ENCODE peak calls at places on chromosomes 16 and 17, in six cellular contexts. N, A, F, P, V and Z are unnamed samples.

GRCh38 chr17:69175812-69176517 is 34.3 kb upstream of the ABCA6 start:
- DNase-seq in F (peak; percentile 79), A (no peak), N (peak; percentile 88), P (peak; percentile 95), V (no peak), Z (peak; percentile 93)

GRCh38 chr17:2343421-2343820 is 6.1 kb downstream of the SGSM2 start:
- DNase-seq in P (peak; percentile 72), V (no peak), N (no peak), A (no peak), F (no peak), Z (peak; percentile 20)

GRCh38 chr17:42543190-42544079 is 7.4 kb downstream of the NAGLU start:
- DNase-seq in A (no peak), F (no peak), P (no peak), N (no peak), V (peak; percentile 69), Z (no peak)

GRCh38 chr16:48511071-48511540 is 98.9 kb downstream of the N4BP1 start:
- DNase-seq in N (no peak), V (peak; percentile 49), P (no peak), A (no peak), F (peak; percentile 68), Z (peak; percentile 83)

GRCh38 chr17:21193031-21193430 is 20.9 kb downstream of the TMEM11 start:
- DNase-seq in F (no peak), P (no peak), N (no peak), A (no peak), V (no peak), Z (no peak)

GRCh38 chr17:21039839-21040575 is 2.8 kb downstream of the USP22 start:
- DNase-seq in N (peak; percentile 81), V (no peak), P (peak; percentile 76), A (no peak), F (peak; percentile 56), Z (peak; percentile 69)

GRCh38 chr17:27762527-27763305 is 37.6 kb downstream of the NOS2 start:
- DNase-seq in P (peak; percentile 28), F (peak; percentile 37), V (peak; percentile 25), A (no peak), N (peak; percentile 48), Z (peak; percentile 58)

GRCh38 chr16:21302898-21303528 is 24.9 kb upstream of the CRYM start:
- DNase-seq in A (no peak), P (peak; percentile 69), F (peak; percentile 93), N (peak; percentile 72), V (no peak), Z (peak; percentile 86)

GRCh38 chr17:17004251-17004996 is 32.5 kb upstream of the TNFRSF13B start:
- DNase-seq in V (peak; percentile 63), A (no peak), F (no peak), P (no peak), N (no peak), Z (no peak)

GRCh38 chr17:47413872-47414271 is 90.1 kb downstream of the EFCAB13 start:
- DNase-seq in A (no peak), V (no peak), P (no peak), N (no peak), F (peak; percentile 15), Z (no peak)

GRCh38 chr17:7915611-7916382 is at the start of gene RNF227:
- DNase-seq in F (peak; percentile 96), P (peak; percentile 83), A (peak; percentile 81), N (peak; percentile 94), V (peak; percentile 98), Z (peak; percentile 97)

GRCh38 chr17:28760987-28761562 is 17.3 kb downstream of the TRAF4 start:
- DNase-seq in N (no peak), V (peak; percentile 78), A (no peak), F (peak; percentile 66), P (peak; percentile 63), Z (peak; percentile 65)

GRCh38 chr16:65445313-65446260 is 323.7 kb upstream of the CDH11 start:
- DNase-seq in A (no peak), N (no peak), P (peak; percentile 25), F (no peak), V (no peak), Z (peak; percentile 7)

GRCh38 chr16:1308036-1308976 is 1.1 kb upstream of the UBE2I start:
- DNase-seq in V (no peak), P (peak; percentile 49), F (peak; percentile 16), N (peak; percentile 90), A (no peak), Z (peak; percentile 38)

GRCh38 chr17:63189930-63190329 is 223.9 kb downstream of the TANC2 start:
- DNase-seq in P (no peak), N (no peak), F (no peak), A (no peak), V (no peak), Z (peak; percentile 35)

GRCh38 chr17:63190821-63191220 is 224.8 kb downstream of the TANC2 start:
- DNase-seq in F (no peak), N (no peak), A (no peak), P (no peak), V (no peak), Z (no peak)

GRCh38 chr17:63181856-63182255 is 215.8 kb downstream of the TANC2 start:
- DNase-seq in V (no peak), A (no peak), P (no peak), N (no peak), F (no peak), Z (no peak)

GRCh38 chr17:63189082-63189481 is 223.0 kb downstream of the TANC2 start:
- DNase-seq in N (peak; percentile 25), F (peak; percentile 78), V (no peak), A (no peak), P (peak; percentile 66), Z (peak; percentile 59)

DNA sequence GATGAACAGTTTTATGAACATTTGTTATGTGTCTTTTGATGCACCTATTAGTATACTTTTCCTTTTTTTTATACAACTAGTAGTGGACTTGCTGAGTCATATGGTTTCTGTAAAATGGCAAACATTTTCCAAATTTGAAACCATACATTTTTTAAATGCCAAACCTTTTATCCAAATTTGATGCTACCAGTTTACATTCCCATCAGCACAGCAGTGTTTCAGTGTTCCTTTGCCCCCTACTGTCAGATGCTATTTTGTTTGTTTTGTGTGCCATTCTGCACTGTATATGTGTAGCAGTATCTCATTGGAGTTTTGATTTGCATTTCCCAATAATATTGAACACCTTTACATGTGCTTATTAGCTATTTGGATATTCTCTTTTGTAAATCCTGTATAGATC is 219.4 kb downstream of the TANC2 start:
- DNase-seq in F (no peak), V (no peak), N (no peak), P (peak; percentile 26), A (no peak), Z (no peak)
- TF ChIP-seq CTCF in F (no peak), V (no peak), N (no peak), P (peak; percentile 36), A (no peak), Z (no peak)

GRCh38 chr17:64340557-64340956 is 50.1 kb downstream of the PECAM1 start:
- DNase-seq in V (no peak), P (no peak), F (no peak), N (no peak), A (no peak), Z (no peak)

GRCh38 chr17:64345691-64346376 is 44.8 kb downstream of the PECAM1 start:
- DNase-seq in P (no peak), F (no peak), N (no peak), A (no peak), V (peak; percentile 72), Z (no peak)

GRCh38 chr17:64341181-64341580 is 49.5 kb downstream of the PECAM1 start:
- DNase-seq in N (no peak), V (no peak), A (no peak), P (no peak), F (no peak), Z (no peak)

GRCh38 chr17:64343071-64343774 is 47.4 kb downstream of the PECAM1 start:
- DNase-seq in V (no peak), N (no peak), P (no peak), F (no peak), A (no peak), Z (no peak)

GRCh38 chr17:64343833-64344637 is 46.6 kb downstream of the PECAM1 start:
- DNase-seq in N (peak; percentile 64), P (peak; percentile 91), V (peak; percentile 95), F (peak; percentile 90), A (no peak), Z (peak; percentile 79)
- TF ChIP-seq CTCF in N (no peak), P (no peak), V (no peak), F (no peak), A (no peak), Z (no peak)

GRCh38 chr17:54899201-54899600 is 1.5 kb upstream of the TOM1L1 start:
- DNase-seq in F (no peak), N (no peak), V (no peak), A (no peak), P (no peak), Z (no peak)

GRCh38 chr17:54899721-54900456 is 763 bp upstream of the TOM1L1 start:
- DNase-seq in F (peak; percentile 4), P (no peak), N (no peak), A (no peak), V (no peak), Z (no peak)

GRCh38 chr17:54902017-54902416 is 1.4 kb downstream of the TOM1L1 start:
- DNase-seq in F (no peak), P (no peak), N (no peak), A (no peak), V (no peak), Z (no peak)

GRCh38 chr17:54901230-54901847 is 687 bp downstream of the TOM1L1 start:
- DNase-seq in A (no peak), F (peak; percentile 8), P (peak; percentile 83), V (no peak), N (peak; percentile 83), Z (peak; percentile 96)

GRCh38 chr17:54900457-54901229 is at the start of gene TOM1L1:
- DNase-seq in N (peak; percentile 85), P (peak; percentile 96), V (peak; percentile 91), A (no peak), F (peak; percentile 46), Z (peak; percentile 87)
- TF ChIP-seq CTCF in N (no peak), P (peak; percentile 37), V (peak; percentile 5), A (no peak), F (peak; percentile 5), Z (peak; percentile 6)

GRCh38 chr17:76529224-76529642 is 8.3 kb downstream of the CYGB start:
- DNase-seq in P (peak; percentile 70), F (peak; percentile 88), V (peak; percentile 95), A (no peak), N (no peak), Z (peak; percentile 85)

GRCh38 chr17:76528528-76529223 is 8.8 kb downstream of the CYGB start:
- DNase-seq in V (peak; percentile 81), N (no peak), F (peak; percentile 28), A (no peak), P (no peak), Z (no peak)

GRCh38 chr17:76529643-76530488 is 7.6 kb downstream of the CYGB start:
- DNase-seq in P (no peak), A (no peak), N (no peak), F (peak; percentile 70), V (peak; percentile 95), Z (no peak)

GRCh38 chr17:76528156-76528527 is 9.4 kb downstream of the CYGB start:
- DNase-seq in A (peak; percentile 52), F (peak; percentile 20), P (peak; percentile 34), N (no peak), V (peak; percentile 77), Z (peak; percentile 35)

DNA sequence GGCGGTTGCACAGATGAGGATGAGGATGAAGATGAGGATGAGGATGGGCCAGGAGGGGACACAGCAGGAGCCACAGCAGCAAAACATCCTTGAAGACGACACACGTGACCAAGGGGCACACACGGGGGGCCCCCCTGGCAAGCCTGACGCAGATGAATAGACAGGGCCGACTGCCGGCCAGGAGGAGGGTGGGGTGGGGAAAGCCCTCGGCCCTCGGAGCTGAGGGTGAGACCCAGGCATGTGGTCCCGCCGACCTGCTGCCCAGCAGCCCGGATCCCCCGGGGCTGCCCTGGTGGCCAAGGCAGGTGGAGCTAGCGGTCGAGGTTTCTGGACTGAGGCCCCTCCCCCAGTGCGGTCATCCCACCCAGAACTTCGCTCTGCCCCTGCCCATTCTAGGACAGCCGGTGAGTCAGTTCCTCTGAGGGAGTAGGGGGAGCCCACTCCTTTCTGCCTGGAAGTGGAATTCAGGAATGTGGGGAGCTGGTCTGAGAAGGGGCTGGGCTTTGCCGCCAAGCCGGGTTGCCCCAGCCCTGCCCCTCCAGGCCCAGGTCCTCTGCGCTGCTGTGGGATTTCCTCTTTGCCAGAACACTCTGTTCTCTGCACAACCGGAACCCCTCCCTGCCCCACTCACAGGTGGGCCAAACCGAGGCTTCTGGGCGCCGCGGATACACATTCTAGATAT is 9.9 kb downstream of the CYGB start:
- DNase-seq in P (peak; percentile 85), A (peak; percentile 66), V (peak; percentile 89), F (peak; percentile 80), N (no peak), Z (peak; percentile 89)
- TF ChIP-seq CTCF in P (no peak), A (no peak), V (no peak), F (no peak), N (no peak), Z (no peak)